ENCODE peak calls at places on chromosomes 1 and 21, in seven cellular contexts. I is cardiac septum, J is substantia nigra, P is fibroblast of the conjunctiva, X is GM10248, E is GM13977, W is A549. N is an unnamed sample.

GRCh38 chr21:15054089-15054488 is 10.7 kb downstream of the NRIP1 start:
- DNase-seq in I (no peak), J (no peak), P (no peak), X (no peak), E (no peak), W (no peak), N (peak)

GRCh38 chr1:2537785-2538115 is 7.7 kb upstream of the HES5 start:
- DNase-seq in I (no peak), J (no peak), P (no peak), X (no peak), E (no peak), W (no peak), N (no peak)

GRCh38 chr1:232643227-232643626 is 13.3 kb upstream of the SIPA1L2 start:
- DNase-seq in I (no peak), J (no peak), P (no peak), X (no peak), E (no peak), W (no peak), N (no peak)

GRCh38 chr1:155226910-155227260 is 18.4 kb downstream of the MTX1 start:
- DNase-seq in I (no peak), J (no peak), P (no peak), X (peak), E (peak), W (peak), N (peak)

GRCh38 chr1:196178083-196178635 is 430.1 kb downstream of the KCNT2 start:
- DNase-seq in I (no peak), J (no peak), P (no peak), X (no peak), E (no peak), W (no peak), N (no peak)

GRCh38 chr1:214102907-214103306 is 115.1 kb downstream of the PROX1 start:
- DNase-seq in I (no peak), J (no peak), P (peak), X (no peak), E (no peak), W (peak), N (peak)

GRCh38 chr1:227333423-227333822 is 15.1 kb upstream of the CDC42BPA start:
- DNase-seq in I (no peak), J (no peak), P (no peak), X (no peak), E (no peak), W (no peak), N (no peak)

GRCh38 chr1:81144240-81144639 is 656.5 kb upstream of the ADGRL2 start:
- DNase-seq in I (no peak), J (no peak), P (no peak), X (no peak), E (no peak), W (no peak), N (no peak)

GRCh38 chr1:186609183-186609582 is 71.0 kb downstream of the PTGS2 start:
- DNase-seq in I (no peak), J (no peak), P (no peak), X (no peak), E (no peak), W (no peak), N (no peak)

GRCh38 chr1:230270940-230271325 is 155.2 kb downstream of the PGBD5 start:
- DNase-seq in I (no peak), J (no peak), P (no peak), X (no peak), E (no peak), W (no peak), N (peak)

GRCh38 chr1:43049487-43049886 is 90.8 kb upstream of the SLC2A1 start:
- DNase-seq in I (no peak), J (no peak), P (no peak), X (no peak), E (no peak), W (no peak), N (no peak)

GRCh38 chr1:182615468-182616129 is 11.4 kb upstream of the RGS16 start:
- DNase-seq in I (no peak), J (no peak), P (peak), X (no peak), E (no peak), W (no peak), N (no peak)

GRCh38 chr21:15895142-15896106 is 165.6 kb downstream of the USP25 start:
- DNase-seq in I (no peak), J (no peak), P (no peak), X (no peak), E (no peak), W (no peak), N (no peak)

GRCh38 chr1:204962742-204963632 is 80.0 kb upstream of the CNTN2 start:
- DNase-seq in I (no peak), J (no peak), P (no peak), X (no peak), E (peak), W (no peak), N (no peak)

GRCh38 chr1:91505086-91505485 is 4.4 kb downstream of the CDC7 start:
- DNase-seq in I (no peak), J (no peak), P (no peak), X (no peak), E (no peak), W (no peak), N (no peak)

GRCh38 chr1:5223266-5223665 is 568.9 kb downstream of the AJAP1 start:
- DNase-seq in I (no peak), J (no peak), P (no peak), X (no peak), E (no peak), W (no peak), N (no peak)

GRCh38 chr1:40694353-40694874 is 2.9 kb downstream of the NFYC start:
- DNase-seq in I (no peak), J (no peak), P (no peak), X (no peak), E (peak), W (no peak), N (no peak)

GRCh38 chr1:159798893-159799292 is 3.3 kb upstream of the FCRL6 start:
- DNase-seq in I (no peak), J (no peak), P (peak), X (peak), E (peak), W (peak), N (peak)